ENCODE peak calls at places on chromosomes 13 and 19, in five cellular contexts. C, U, L, B and W are unnamed samples.

GRCh38 chr13:77544365-77544764 is 8.9 kb downstream of the SCEL start:
- DNase-seq in B (no peak), L (no peak), C (no peak), U (no peak), W (no peak)

GRCh38 chr13:113852536-113853517 is 11.0 kb downstream of the GAS6 start:
- DNase-seq in U (no peak), C (no peak), L (no peak), B (no peak), W (no peak)

GRCh38 chr19:39416626-39417120 is 4.2 kb downstream of the PLEKHG2 start:
- DNase-seq in B (no peak), C (no peak), U (no peak), L (no peak), W (no peak)

GRCh38 chr19:10211691-10212090 is 16.9 kb upstream of the DNMT1 start:
- DNase-seq in L (no peak), C (no peak), B (no peak), U (no peak), W (no peak)

GRCh38 chr19:30136591-30136990 is 194.6 kb downstream of the URI1 start:
- DNase-seq in U (no peak), C (no peak), L (no peak), B (no peak), W (no peak)

GRCh38 chr19:47444388-47444821 is 25.1 kb upstream of the MEIS3 start:
- DNase-seq in U (no peak), C (no peak), L (peak), B (peak), W (no peak)

GRCh38 chr13:79830945-79831344 is 350.0 kb downstream of the NDFIP2 start:
- DNase-seq in B (no peak), L (no peak), C (no peak), U (no peak), W (no peak)

GRCh38 chr19:33349319-33350289 is 23.9 kb upstream of the CEBPG start:
- DNase-seq in U (no peak), C (no peak), L (no peak), B (no peak), W (no peak)

GRCh38 chr13:113941571-113942191 is 32.2 kb downstream of the C13orf46 start:
- DNase-seq in L (no peak), C (no peak), U (no peak), B (no peak), W (no peak)

GRCh38 chr19:33458171-33458633 is 63.4 kb downstream of the PEPD start:
- DNase-seq in L (no peak), C (no peak), U (no peak), B (no peak), W (no peak)

GRCh38 chr13:100892981-100893380 is 218.4 kb upstream of the TMTC4 start:
- DNase-seq in U (no peak), B (no peak), C (no peak), L (no peak), W (no peak)

GRCh38 chr13:35926859-35927530 is 204.2 kb downstream of the DCLK1 start:
- DNase-seq in C (no peak), L (no peak), B (no peak), U (no peak), W (no peak)

GRCh38 chr13:28558126-28558525 is 63.2 kb upstream of the FLT1 start:
- DNase-seq in B (no peak), C (peak), L (no peak), U (no peak), W (no peak)

GRCh38 chr13:112457081-112457480 is 80.9 kb downstream of the SPACA7 start:
- DNase-seq in L (no peak), B (no peak), U (no peak), C (no peak), W (no peak)

GRCh38 chr19:42424712-42425131 is 2.5 kb downstream of the LIPE start:
- DNase-seq in L (no peak), U (no peak), B (peak), C (no peak), W (no peak)

GRCh38 chr13:43127827-43128226 is 104.4 kb downstream of the DNAJC15 start:
- DNase-seq in B (no peak), L (no peak), C (no peak), U (no peak), W (no peak)

GRCh38 chr13:45728759-45729158 is 26.6 kb downstream of the CBY2 start:
- DNase-seq in C (no peak), L (no peak), B (peak), U (peak), W (no peak)
- TF ChIP-seq CTCF in C (no peak), L (peak), B (peak), U (peak), W (no peak)

DNA sequence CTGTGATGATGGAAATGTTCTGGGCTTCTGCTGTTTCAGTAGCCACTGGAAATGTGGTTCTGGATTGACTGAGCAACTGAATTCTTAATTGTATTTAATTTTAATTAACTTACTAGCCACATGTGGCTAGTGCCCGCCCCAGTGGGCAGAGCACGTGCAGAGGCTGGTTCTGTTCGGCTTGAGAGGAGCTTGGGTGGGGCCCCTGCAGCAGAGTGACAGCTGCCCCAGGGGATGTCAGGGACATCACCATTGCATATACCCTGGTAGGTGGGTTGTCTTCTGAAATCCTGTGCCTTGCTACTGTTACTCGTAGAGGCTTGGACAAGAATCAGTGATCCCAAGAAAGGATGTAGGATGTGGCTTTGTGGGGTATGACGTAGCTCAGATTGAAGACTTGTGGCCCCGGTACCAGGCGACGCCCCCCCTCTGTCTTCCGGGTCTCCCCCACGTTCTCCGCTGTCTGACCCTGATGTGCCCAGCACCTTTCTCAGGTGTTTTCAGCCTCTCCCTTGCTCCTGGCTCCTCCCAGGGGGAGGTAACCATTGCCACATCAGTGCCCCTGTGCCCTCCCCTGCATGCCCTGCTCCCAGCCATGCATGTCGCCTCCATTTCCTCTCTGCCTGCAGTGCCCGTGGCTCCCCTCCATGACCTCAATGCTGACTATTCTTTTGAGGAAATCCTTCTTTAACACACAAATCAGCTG is 102.6 kb upstream of the RNF113B start:
- DNase-seq in B (no peak), U (no peak), L (no peak), C (no peak), W (no peak)
- TF ChIP-seq CTCF in B (no peak), U (no peak), L (no peak), C (no peak), W (no peak)

GRCh38 chr19:14152713-14153112 is 16.3 kb upstream of the ASF1B start:
- DNase-seq in L (no peak), U (no peak), B (no peak), C (no peak), W (no peak)
- TF ChIP-seq CTCF in L (no peak), U (no peak), B (no peak), C (no peak), W (no peak)

DNA sequence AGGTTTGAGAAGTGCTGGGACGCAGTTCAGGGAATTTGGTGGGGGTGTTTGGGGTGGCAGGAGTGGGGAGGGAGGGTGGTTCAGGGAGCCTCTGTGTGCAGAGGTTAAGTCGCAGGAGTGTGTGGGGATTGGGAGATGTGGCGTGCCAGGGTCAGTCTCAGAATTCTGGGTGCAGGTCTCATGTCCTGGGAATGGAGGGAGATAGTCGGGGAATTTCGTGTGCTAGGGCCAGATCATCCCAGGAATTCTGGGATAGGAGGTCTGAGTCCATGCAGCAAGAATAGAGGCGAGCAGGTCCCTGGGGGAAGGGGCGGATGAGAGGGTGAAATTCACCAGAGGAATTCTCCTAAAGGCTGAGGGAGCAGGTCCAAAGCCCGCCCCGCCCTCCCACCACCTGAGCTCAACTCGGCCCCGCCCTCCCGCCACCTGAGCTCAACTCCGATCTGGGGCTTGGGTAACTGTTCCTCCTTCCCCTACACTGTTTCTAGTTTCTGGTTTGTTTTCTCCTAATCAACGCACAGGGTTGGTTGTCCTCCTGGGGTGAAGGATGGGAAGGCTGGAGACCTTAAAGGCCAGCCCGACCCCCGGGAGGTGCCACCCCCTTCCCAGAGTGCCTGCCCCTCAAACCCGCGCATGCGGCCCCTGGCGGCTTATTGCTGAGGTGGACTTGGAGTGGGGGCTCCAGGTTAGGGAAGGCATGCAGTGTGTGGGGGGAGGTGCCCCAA is 15.2 kb downstream of the KCNC3 start:
- DNase-seq in B (peak), C (no peak), L (no peak), U (no peak), W (no peak)
- TF ChIP-seq CTCF in B (no peak), C (no peak), L (no peak), U (no peak), W (no peak)

GRCh38 chr19:8004723-8005513 is 523 bp downstream of the ELAVL1 start:
- DNase-seq in L (peak), C (no peak), U (no peak), B (no peak), W (no peak)
- TF ChIP-seq CTCF in L (no peak), C (no peak), U (no peak), B (no peak), W (no peak)

GRCh38 chr19:2949939-2950285 is 5.1 kb upstream of the ZNF77 start:
- DNase-seq in C (no peak), U (no peak), L (no peak), B (no peak), W (no peak)

GRCh38 chr19:2957160-2957559 is 12.4 kb upstream of the ZNF77 start:
- DNase-seq in L (no peak), U (no peak), B (no peak), C (no peak), W (no peak)

GRCh38 chr19:2950286-2951124 is 5.7 kb upstream of the ZNF77 start:
- DNase-seq in U (peak), L (peak), B (peak), C (peak), W (peak)

GRCh38 chr19:2952953-2953481 is 8.2 kb upstream of the ZNF77 start:
- DNase-seq in U (no peak), C (no peak), L (no peak), B (no peak), W (no peak)
- TF ChIP-seq CTCF in U (no peak), C (no peak), L (no peak), B (no peak), W (no peak)

GRCh38 chr13:53150568-53150967 is 122.0 kb downstream of the OLFM4 start:
- DNase-seq in B (no peak), U (no peak), L (no peak), C (no peak), W (no peak)

GRCh38 chr13:53151692-53152421 is 123.2 kb downstream of the OLFM4 start:
- DNase-seq in C (no peak), U (peak), L (peak), B (peak), W (no peak)
- TF ChIP-seq CTCF in C (peak), U (peak), L (peak), B (peak), W (no peak)

GRCh38 chr19:44681992-44682790 is 10.9 kb downstream of the CEACAM19 start:
- DNase-seq in L (no peak), B (no peak), C (no peak), U (no peak), W (no peak)

GRCh38 chr19:44673510-44673909 is 2.2 kb downstream of the CEACAM19 start:
- DNase-seq in L (no peak), C (no peak), B (no peak), U (no peak), W (no peak)

GRCh38 chr19:44680536-44680935 is 9.3 kb downstream of the CEACAM19 start:
- DNase-seq in B (no peak), L (no peak), C (no peak), U (no peak), W (no peak)

GRCh38 chr19:44675516-44675915 is 4.2 kb downstream of the CEACAM19 start:
- DNase-seq in L (no peak), C (no peak), U (no peak), B (no peak), W (no peak)

DNA sequence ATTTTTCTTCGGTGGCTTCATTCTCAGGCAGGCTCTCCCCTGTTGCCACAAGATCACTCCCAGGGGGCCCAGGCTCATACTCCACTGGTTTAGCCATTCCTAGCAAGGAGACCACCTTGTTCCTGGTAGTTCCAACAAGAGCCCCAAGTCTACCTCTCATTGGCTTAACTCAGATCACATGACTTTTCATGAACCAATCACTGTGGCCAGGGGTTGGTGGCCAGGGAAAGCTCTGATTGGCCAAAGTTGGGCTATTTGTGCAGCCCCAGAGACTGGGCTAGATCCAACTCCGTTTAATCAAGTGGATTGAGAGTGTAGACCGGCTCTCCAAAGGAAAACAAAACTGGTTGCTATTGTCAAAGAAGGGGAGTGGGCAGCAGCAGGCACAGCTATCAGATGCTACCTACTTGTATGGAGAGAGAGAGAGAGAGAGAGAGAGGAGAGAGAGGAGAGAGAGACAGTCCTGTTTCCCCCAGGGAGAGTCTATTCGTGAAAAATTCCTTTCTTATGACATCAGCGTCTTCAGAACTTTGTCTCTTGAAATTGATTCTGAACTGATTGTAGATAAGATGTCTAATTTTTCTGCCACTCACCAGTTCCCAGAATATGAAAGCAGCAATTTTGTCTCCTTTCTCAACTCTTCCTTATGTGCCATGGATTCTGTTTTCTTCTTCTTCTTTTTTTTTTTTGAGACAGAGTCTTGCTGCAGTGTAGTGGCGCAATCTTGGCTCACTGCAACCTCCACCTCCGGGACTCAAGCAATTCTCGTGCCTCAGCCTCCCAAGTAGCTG is 5.9 kb downstream of the CEACAM19 start:
- DNase-seq in L (no peak), U (no peak), C (peak), B (no peak), W (no peak)
- TF ChIP-seq CTCF in L (no peak), U (no peak), C (no peak), B (no peak), W (no peak)